ENCODE peak calls at places on chromosome 4, in ten cellular contexts. U is choroid plexus epithelial cell; B is activated T-cell treated with anti-CD3 and anti-CD28 coated beads for 48 hours; L is HCEC 1CT; V is right lobe of liver; O is fibroblast of pulmonary artery; H is mammary epithelial cell; R is nucleus accumbens; E is NCI-H2081; J is activated CD4-positive, alpha-beta T cell treated with anti-CD3 and anti-CD28 coated beads, Interleukin-2, amount 50 U/mL, for 4 hours. Q is an unnamed sample.
A peak's percentile ranks its signal among the peaks of the same experiment; 100 is the strongest.

GRCh38 chr4:3251691-3252479 is 2.9 kb downstream of the MSANTD1 start:
- DNase-seq in U (no peak), B (no peak), L (no peak), V (peak; percentile 10), O (no peak), H (no peak), R (no peak), E (no peak), J (no peak), Q (no peak)

GRCh38 chr4:75555294-75556164 is at the start of gene ODAPH:
- DNase-seq in U (peak; percentile 71), B (peak; percentile 12), L (peak; percentile 3), V (no peak), O (no peak), H (peak; percentile 90), R (no peak), E (no peak), J (peak; percentile 2), Q (no peak)

GRCh38 chr4:6198278-6198677 is 2.1 kb downstream of the JAKMIP1 start:
- DNase-seq in U (no peak), B (peak; percentile 70), L (no peak), V (no peak), O (no peak), H (no peak), R (no peak), E (no peak), J (peak; percentile 56), Q (no peak)

GRCh38 chr4:140326395-140326993 is 47.0 kb upstream of the SCOC start:
- DNase-seq in U (peak; percentile 75), B (no peak), L (peak; percentile 24), V (no peak), O (peak; percentile 73), H (peak; percentile 22), R (peak; percentile 12), E (peak; percentile 17), J (no peak), Q (peak; percentile 66)

GRCh38 chr4:173436149-173436579 is 37.2 kb upstream of the SCRG1 start:
- DNase-seq in U (peak; percentile 71), B (no peak), L (peak; percentile 71), V (no peak), O (peak; percentile 78), H (no peak), R (no peak), E (no peak), J (no peak), Q (peak; percentile 94)

GRCh38 chr4:140052050-140052449 is 101.9 kb downstream of the MAML3 start:
- DNase-seq in U (peak; percentile 75), B (no peak), L (peak; percentile 23), V (peak; percentile 40), O (peak; percentile 63), H (peak; percentile 29), R (no peak), E (no peak), J (peak; percentile 39), Q (peak; percentile 57)

GRCh38 chr4:152106113-152106763 is 345.4 kb upstream of the GATB start:
- DNase-seq in U (peak; percentile 86), B (no peak), L (peak; percentile 92), V (peak; percentile 64), O (peak; percentile 95), H (peak; percentile 92), R (no peak), E (no peak), J (peak; percentile 31), Q (peak; percentile 97)

GRCh38 chr4:121026034-121026433 is 46.3 kb downstream of the NDNF start:
- DNase-seq in U (no peak), B (no peak), L (no peak), V (no peak), O (no peak), H (no peak), R (no peak), E (no peak), J (no peak), Q (no peak)

GRCh38 chr4:6562931-6563901 is 11.8 kb upstream of the MAN2B2 start:
- DNase-seq in U (no peak), B (no peak), L (no peak), V (no peak), O (no peak), H (peak; percentile 28), R (no peak), E (no peak), J (no peak), Q (no peak)

GRCh38 chr4:76821661-76822060 is 76.3 kb downstream of the SOWAHB start:
- DNase-seq in U (peak; percentile 58), B (no peak), L (peak; percentile 3), V (no peak), O (no peak), H (no peak), R (no peak), E (no peak), J (no peak), Q (peak; percentile 62)

GRCh38 chr4:55318135-55318534 is 27.9 kb upstream of the SRD5A3 start:
- DNase-seq in U (peak; percentile 23), B (no peak), L (no peak), V (no peak), O (peak; percentile 71), H (no peak), R (no peak), E (no peak), J (peak; percentile 5), Q (peak; percentile 84)

GRCh38 chr4:53476232-53477037 is 99.0 kb downstream of the FIP1L1 start:
- DNase-seq in U (peak; percentile 87), B (no peak), L (peak; percentile 90), V (no peak), O (peak; percentile 74), H (peak; percentile 98), R (no peak), E (no peak), J (no peak), Q (peak; percentile 99)

GRCh38 chr4:6221851-6222760 is 21.8 kb upstream of the JAKMIP1 start:
- DNase-seq in U (peak; percentile 13), B (peak; percentile 15), L (no peak), V (no peak), O (peak; percentile 6), H (peak; percentile 5), R (peak; percentile 61), E (peak; percentile 63), J (no peak), Q (peak; percentile 3)

GRCh38 chr4:38860788-38861424 is 4.3 kb upstream of the TLR6 start:
- DNase-seq in U (peak; percentile 71), B (peak; percentile 42), L (peak; percentile 25), V (peak; percentile 40), O (peak; percentile 57), H (peak; percentile 47), R (no peak), E (peak; percentile 56), J (peak; percentile 44), Q (peak; percentile 20)

GRCh38 chr4:89114100-89114499 is 2.8 kb downstream of the TIGD2 start:
- DNase-seq in U (no peak), B (no peak), L (no peak), V (peak; percentile 38), O (no peak), H (no peak), R (no peak), E (no peak), J (no peak), Q (no peak)

GRCh38 chr4:99715286-99715685 is 57.7 kb upstream of the C4orf54 start:
- DNase-seq in U (no peak), B (no peak), L (no peak), V (no peak), O (no peak), H (peak; percentile 64), R (no peak), E (no peak), J (no peak), Q (no peak)

GRCh38 chr4:170089743-170090666 is at the start of gene AADAT:
- DNase-seq in U (peak; percentile 69), B (peak; percentile 12), L (peak; percentile 68), V (peak; percentile 92), O (peak; percentile 70), H (peak; percentile 65), R (peak; percentile 72), E (peak; percentile 68), J (no peak), Q (peak; percentile 72)

GRCh38 chr4:80989921-80990544 is 40.5 kb upstream of the BMP3 start:
- DNase-seq in U (peak; percentile 85), B (no peak), L (peak; percentile 53), V (no peak), O (peak; percentile 80), H (peak; percentile 39), R (no peak), E (peak; percentile 28), J (no peak), Q (peak; percentile 84)